ENCODE peak calls at places on chromosomes 1 and 21, in nine cellular contexts. I is OCI-LY7, V is cardiac muscle cell, H is astrocyte, W is prostate gland, S is mesendoderm, Z is breast epithelium, R is fibroblast of lung, U is psoas muscle. D is an unnamed sample.

GRCh38 chr1:118122234-118123004 is 62.6 kb downstream of the SPAG17 start:
- DNase-seq in S (no peak), H (no peak), V (no peak), R (no peak), I (no peak), Z (no peak), U (no peak), W (no peak), D (no peak)

GRCh38 chr1:19209439-19209989 is 552 bp downstream of the UBR4 start:
- DNase-seq in H (peak; percentile 36), S (peak; percentile 70), Z (no peak), U (no peak), R (peak; percentile 49), W (peak; percentile 14), V (peak; percentile 49), I (peak; percentile 74), D (peak; percentile 43)

GRCh38 chr21:44375281-44375651 is 21.8 kb downstream of the TRPM2 start:
- DNase-seq in Z (no peak), V (no peak), W (no peak), R (no peak), H (no peak), I (no peak), U (peak; percentile 31), S (no peak), D (peak; percentile 61)

GRCh38 chr1:66644331-66644730 is 107.9 kb upstream of the DYNLT5 start:
- DNase-seq in I (no peak), H (no peak), R (no peak), Z (no peak), U (no peak), W (no peak), S (no peak), V (no peak), D (no peak)

GRCh38 chr1:180235502-180236239 is 5.6 kb downstream of the LHX4 start:
- DNase-seq in W (no peak), I (no peak), R (no peak), U (no peak), S (peak; percentile 16), Z (no peak), H (no peak), V (no peak), D (no peak)

GRCh38 chr1:71196685-71197084 is 115.8 kb upstream of the ZRANB2 start:
- DNase-seq in V (peak; percentile 54), U (no peak), W (no peak), H (peak; percentile 3), S (no peak), I (no peak), Z (no peak), R (peak; percentile 3), D (no peak)

GRCh38 chr1:39692152-39693064 is 1.2 kb upstream of the HPCAL4 start:
- DNase-seq in I (no peak), U (no peak), V (no peak), S (peak; percentile 39), H (no peak), W (no peak), R (no peak), Z (no peak), D (peak; percentile 13)

GRCh38 chr1:98086156-98086555 is 165.3 kb upstream of the DPYD start:
- DNase-seq in S (peak; percentile 65), R (peak; percentile 87), H (peak; percentile 81), I (no peak), Z (no peak), V (peak; percentile 55), W (no peak), U (no peak), D (no peak)

GRCh38 chr1:52590275-52590674 is 11.9 kb upstream of the GPX7 start:
- DNase-seq in S (no peak), V (no peak), R (no peak), W (no peak), H (no peak), I (no peak), U (no peak), Z (no peak), D (no peak)

GRCh38 chr1:112337028-112337531 is 58.9 kb upstream of the CTTNBP2NL start:
- DNase-seq in W (peak; percentile 31), H (no peak), V (peak; percentile 77), Z (no peak), R (no peak), S (peak; percentile 67), I (no peak), U (peak; percentile 59), D (peak; percentile 64)

GRCh38 chr21:41479686-41480085 is 28.3 kb downstream of the TMPRSS2 start:
- DNase-seq in H (no peak), Z (no peak), V (no peak), I (no peak), R (no peak), W (no peak), U (no peak), S (no peak), D (no peak)

GRCh38 chr1:203649551-203650011 is 22.9 kb downstream of the ATP2B4 start:
- DNase-seq in H (no peak), W (no peak), I (no peak), Z (no peak), S (no peak), V (no peak), U (no peak), R (no peak), D (no peak)

GRCh38 chr1:24952413-24952841 is 22.4 kb upstream of the RUNX3 start:
- DNase-seq in R (no peak), V (no peak), H (no peak), S (no peak), U (no peak), I (peak; percentile 43), Z (no peak), W (no peak), D (no peak)

GRCh38 chr1:119347858-119348257 is 20.7 kb upstream of the HAO2 start:
- DNase-seq in V (no peak), R (peak; percentile 28), S (no peak), Z (no peak), H (peak; percentile 7), I (no peak), W (no peak), U (no peak), D (no peak)

GRCh38 chr1:10896673-10897072 is 100.2 kb upstream of the CASZ1 start:
- DNase-seq in U (peak; percentile 37), S (no peak), I (no peak), W (no peak), Z (no peak), V (no peak), R (no peak), H (no peak), D (no peak)

GRCh38 chr21:41369915-41370839 is 8.3 kb downstream of the MX2 start:
- DNase-seq in U (no peak), V (no peak), H (no peak), I (no peak), R (no peak), S (peak; percentile 49), W (no peak), Z (no peak), D (peak; percentile 12)

GRCh38 chr1:168042362-168042761 is 94.4 kb downstream of the GPR161 start:
- DNase-seq in R (no peak), U (no peak), W (no peak), H (no peak), I (no peak), Z (no peak), S (no peak), V (no peak), D (no peak)

GRCh38 chr1:207032528-207033017 is at the start of gene C1orf116:
- DNase-seq in W (peak; percentile 93), U (no peak), V (no peak), R (no peak), I (no peak), Z (no peak), H (no peak), S (peak; percentile 96), D (peak; percentile 81)
- H3K4me3 ChIP-seq in W (peak within 1 kb of the TSS; percentile 55), U (no peak within 1 kb of the TSS), V (no peak within 1 kb of the TSS), R (no peak within 1 kb of the TSS), I (no peak within 1 kb of the TSS), Z (no peak within 1 kb of the TSS), H (no peak within 1 kb of the TSS), S (no peak within 1 kb of the TSS), D (peak within 1 kb of the TSS; percentile 38)

DNA sequence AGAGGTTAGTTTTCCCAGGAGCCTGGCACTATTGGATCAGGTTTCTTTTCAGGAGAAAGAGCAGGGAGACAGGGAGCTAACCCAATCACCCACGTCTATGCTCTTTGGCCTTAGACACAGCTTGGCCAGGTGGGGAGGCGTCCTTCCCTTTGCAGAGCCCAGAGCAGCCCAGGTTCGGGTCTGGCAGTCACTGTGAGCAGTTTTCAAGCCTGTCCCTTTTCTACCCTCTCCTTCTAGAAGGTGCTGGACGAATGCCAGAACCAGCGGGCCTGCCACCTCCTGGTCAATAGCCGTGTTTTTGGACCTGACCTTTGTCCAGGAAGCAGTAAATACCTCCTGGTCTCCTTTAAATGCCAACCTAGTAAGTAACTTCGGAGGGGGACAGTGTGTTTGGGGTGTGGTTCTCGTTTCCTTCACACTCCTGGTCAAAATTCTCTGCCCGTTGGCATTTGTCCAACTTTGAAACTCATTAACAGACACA is 44.9 kb downstream of the EVA1C start:
- DNase-seq in W (no peak), I (no peak), Z (peak; percentile 68), U (peak; percentile 58), H (no peak), R (no peak), V (peak; percentile 47), S (no peak), D (peak; percentile 74)
- H3K27ac ChIP-seq in W (peak overlapping the region; percentile 88), I (no peak overlapping the region), Z (peak overlapping the region; percentile 92), U (no peak overlapping the region), H (no peak overlapping the region), R (no peak overlapping the region), V (no peak overlapping the region), S (no peak overlapping the region), D (peak overlapping the region; percentile 74)

GRCh38 chr1:201760516-201760915 is 68.4 kb upstream of the IPO9 start:
- DNase-seq in U (no peak), H (peak; percentile 56), W (no peak), I (no peak), R (peak; percentile 64), V (peak; percentile 68), Z (no peak), S (peak; percentile 67), D (no peak)
- H3K4me1 ChIP-seq in U (no peaks in the 10 kb centered on the region), H (peaks cover 81% of the 10 kb centered on the region), W (no peaks in the 10 kb centered on the region), I (peaks cover 39% of the 10 kb centered on the region), R (peaks cover 48% of the 10 kb centered on the region), V (peaks cover 90% of the 10 kb centered on the region), Z (no peaks in the 10 kb centered on the region), S (peaks cover 2% of the 10 kb centered on the region), D (no peaks in the 10 kb centered on the region)

GRCh38 chr1:244730153-244730933 is 77.4 kb downstream of the DESI2 start:
- DNase-seq in W (no peak), H (peak; percentile 51), V (peak; percentile 73), R (peak; percentile 70), I (peak; percentile 27), S (peak; percentile 40), U (peak; percentile 63), Z (no peak), D (peak; percentile 27)

GRCh38 chr1:244732846-244733450 is 80.0 kb downstream of the DESI2 start:
- DNase-seq in U (no peak), W (no peak), Z (no peak), R (no peak), V (no peak), S (no peak), H (no peak), I (no peak), D (no peak)

GRCh38 chr1:244735404-244735803 is 82.5 kb downstream of the DESI2 start:
- DNase-seq in I (no peak), W (no peak), R (peak; percentile 50), U (no peak), S (peak; percentile 22), H (no peak), Z (no peak), V (no peak), D (no peak)

GRCh38 chr1:244731651-244732050 is 78.7 kb downstream of the DESI2 start:
- DNase-seq in R (no peak), U (no peak), S (no peak), H (no peak), Z (no peak), V (no peak), I (no peak), W (no peak), D (no peak)

GRCh38 chr1:244730934-244731434 is 78.1 kb downstream of the DESI2 start:
- DNase-seq in I (no peak), W (no peak), R (no peak), V (no peak), H (no peak), U (no peak), S (peak; percentile 23), Z (no peak), D (no peak)
- H3K4me3 ChIP-seq in I (peak overlapping the region; percentile 62), W (peak overlapping the region; percentile 50), R (peak overlapping the region; percentile 2), V (peak overlapping the region; percentile 25), H (peak overlapping the region; percentile 65), U (peak overlapping the region; percentile 74), S (no peak overlapping the region), Z (peak overlapping the region; percentile 56), D (no peak overlapping the region)